ENCODE peak calls at places on chromosomes 2 and 18, in seven cellular contexts. Y is cardiac muscle cell, C is OCI-LY7, B is transverse colon, A is uterus, V is choroid plexus epithelial cell, G is astrocyte of the cerebellum. D is an unnamed sample.

GRCh38 chr18:37661478-37661877 is 95.9 kb upstream of the CELF4 start:
- DNase-seq in C (no peak), B (no peak), Y (no peak), A (no peak), V (no peak), G (no peak), D (no peak)

GRCh38 chr2:120344214-120344990 is 1.5 kb upstream of the INHBB start:
- DNase-seq in C (no peak), G (no peak), V (no peak), B (no peak), A (no peak), Y (peak), D (no peak)

GRCh38 chr2:65199891-65200290 is 27.7 kb upstream of the ACTR2 start:
- DNase-seq in C (no peak), Y (no peak), B (no peak), G (no peak), A (no peak), V (peak), D (no peak)

GRCh38 chr2:29760008-29760407 is 161.4 kb downstream of the ALK start:
- DNase-seq in V (no peak), G (no peak), C (no peak), Y (no peak), B (no peak), A (no peak), D (no peak)

GRCh38 chr2:216315817-216316603 is 56.3 kb downstream of the MARCHF4 start:
- DNase-seq in Y (peak), V (peak), C (no peak), A (no peak), B (no peak), G (no peak), D (peak)

GRCh38 chr2:32678825-32679224 is 51.0 kb downstream of the TTC27 start:
- DNase-seq in Y (peak), B (no peak), G (peak), C (no peak), A (no peak), V (peak), D (peak)

GRCh38 chr18:31010601-31011000 is 31.9 kb downstream of the DSC3 start:
- DNase-seq in A (no peak), G (no peak), C (no peak), B (no peak), Y (no peak), V (no peak), D (no peak)

GRCh38 chr2:68938938-68939337 is 13.8 kb downstream of the GKN2 start:
- DNase-seq in V (no peak), C (no peak), G (no peak), Y (no peak), A (no peak), B (no peak), D (no peak)

GRCh38 chr2:235521844-235522243 is 28.0 kb downstream of the AGAP1 start:
- DNase-seq in A (no peak), B (no peak), Y (peak), V (peak), G (no peak), C (no peak), D (no peak)

GRCh38 chr18:27185025-27185763 is at the start of gene CHST9:
- DNase-seq in Y (no peak), B (no peak), V (no peak), G (no peak), A (no peak), C (no peak), D (no peak)

GRCh38 chr2:219176818-219177593 is at the start of gene CNPPD1:
- DNase-seq in B (peak), G (no peak), A (peak), V (peak), Y (peak), C (peak), D (no peak)

GRCh38 chr2:201235865-201236811 is 24.2 kb upstream of the CASP8 start:
- DNase-seq in Y (peak), V (peak), G (peak), B (peak), C (peak), A (peak), D (no peak)

GRCh38 chr18:51833850-51834249 is 506.1 kb upstream of the DCC start:
- DNase-seq in Y (no peak), G (no peak), V (no peak), A (no peak), B (no peak), C (no peak), D (no peak)

GRCh38 chr18:68436485-68436884 is 278.4 kb downstream of the TMX3 start:
- DNase-seq in V (peak), C (no peak), Y (peak), G (no peak), A (no peak), B (no peak), D (no peak)

GRCh38 chr18:10230072-10230471 is 224.4 kb upstream of the APCDD1 start:
- DNase-seq in C (no peak), V (peak), B (no peak), Y (peak), G (no peak), A (no peak), D (no peak)

GRCh38 chr18:58218111-58218510 is 174.1 kb downstream of the NEDD4L start:
- DNase-seq in B (no peak), A (no peak), G (no peak), V (peak), Y (peak), C (no peak), D (no peak)

GRCh38 chr2:157784823-157785175 is 91.3 kb downstream of the ACVR1 start:
- DNase-seq in C (no peak), B (no peak), G (no peak), Y (no peak), A (no peak), V (peak), D (no peak)

GRCh38 chr2:52222128-52222527 is 1190.2 kb upstream of the NRXN1 start:
- DNase-seq in C (no peak), Y (peak), G (no peak), A (no peak), B (no peak), V (peak), D (no peak)

GRCh38 chr2:136764397-136765255 is 719 bp upstream of the THSD7B start:
- DNase-seq in C (no peak), B (no peak), V (no peak), Y (no peak), G (no peak), A (no peak), D (no peak)

GRCh38 chr2:128285329-128285931 is 33.2 kb downstream of the HS6ST1 start:
- DNase-seq in V (no peak), A (no peak), B (no peak), Y (no peak), C (no peak), G (no peak), D (no peak)

GRCh38 chr2:231676243-231676642 is 32.1 kb upstream of the PTMA start:
- DNase-seq in C (peak), V (no peak), G (no peak), A (no peak), Y (no peak), B (no peak), D (no peak)

GRCh38 chr18:61992923-61993322 is 100.1 kb upstream of the RNF152 start:
- DNase-seq in V (peak), C (no peak), G (peak), A (no peak), Y (peak), B (no peak), D (no peak)

GRCh38 chr2:233026211-233026813 is 6.2 kb upstream of the NEU2 start:
- DNase-seq in A (no peak), G (peak), Y (peak), C (no peak), B (no peak), V (peak), D (no peak)

GRCh38 chr2:80073134-80073561 is 231.4 kb downstream of the LRRTM1 start:
- DNase-seq in V (peak), C (peak), Y (peak), B (peak), A (no peak), G (peak), D (no peak)

GRCh38 chr2:152525277-152525838 is 190.4 kb downstream of the FMNL2 start:
- DNase-seq in V (peak), A (no peak), G (no peak), C (no peak), Y (peak), B (peak), D (no peak)
- H3K4me3 ChIP-seq in V (no peak), A (no peak), G (no peak), C (no peak), Y (no peak), B (no peak), D (no peak)

DNA sequence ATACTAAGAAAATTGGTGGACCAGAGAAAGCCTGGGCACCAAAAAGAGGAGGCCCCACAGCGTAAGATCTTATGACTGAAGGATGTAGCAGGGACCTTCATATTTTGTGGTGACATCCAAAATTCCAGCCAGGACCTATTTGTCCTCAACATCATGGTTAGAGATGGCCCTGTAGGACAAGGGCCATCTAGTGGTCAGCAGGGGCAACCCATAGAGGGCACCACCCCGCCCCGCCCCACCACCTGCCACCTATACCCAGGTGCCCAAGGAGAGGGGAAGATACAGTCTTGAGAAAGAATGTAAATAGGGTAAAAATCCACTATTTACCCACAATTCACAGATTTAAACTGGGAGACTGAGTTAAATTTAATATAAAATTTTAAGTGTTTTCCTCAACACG is 59.6 kb upstream of the TMEM163 start:
- DNase-seq in C (no peak), G (no peak), A (no peak), Y (no peak), V (no peak), B (no peak), D (no peak)
- TF ChIP-seq CTCF in C (peak), G (no peak), A (no peak), Y (peak), V (no peak), B (no peak), D (peak)

DNA sequence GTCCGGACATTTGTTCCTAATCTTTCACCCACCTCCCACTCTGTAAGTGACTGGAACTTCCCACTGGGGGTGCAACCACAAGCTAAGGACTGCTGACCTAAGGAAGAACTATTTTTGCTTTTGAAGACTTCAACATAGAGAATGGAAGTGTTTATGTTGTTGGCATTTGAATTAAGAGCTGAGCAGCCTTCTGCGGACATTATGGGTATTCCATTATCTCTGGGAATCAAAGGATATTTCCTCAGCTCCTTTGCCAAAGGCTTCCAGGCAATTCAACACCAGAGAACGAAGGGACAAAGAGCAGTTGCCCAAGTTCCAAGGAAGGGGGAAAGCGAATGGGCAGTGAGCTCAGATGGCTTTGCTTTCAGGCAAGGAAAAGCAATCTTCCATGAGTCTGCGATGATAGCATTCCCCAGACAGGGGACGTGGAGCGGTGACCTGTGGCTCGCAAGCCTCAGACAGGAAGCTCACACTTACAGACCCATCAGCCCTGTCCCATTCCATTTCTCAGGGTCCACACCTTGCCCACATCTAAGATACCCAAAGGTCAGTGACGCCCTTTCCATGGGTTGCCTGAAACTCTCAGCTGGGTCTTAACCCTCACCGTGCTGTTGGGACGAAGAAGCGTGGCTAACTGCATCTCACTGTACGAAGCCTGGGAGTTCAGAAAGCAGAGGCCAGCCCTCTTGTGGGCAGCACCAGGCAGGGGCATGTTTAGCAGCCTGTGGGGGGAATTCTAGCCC is 116.8 kb downstream of the COPS8 start:
- DNase-seq in G (no peak), A (no peak), C (no peak), V (no peak), B (no peak), Y (no peak), D (no peak)
- H3K4me3 ChIP-seq in G (no peak), A (no peak), C (no peak), V (no peak), B (no peak), Y (no peak), D (no peak)

GRCh38 chr2:164841719-164842623 is at the start of gene COBLL1:
- DNase-seq in V (peak), A (peak), Y (peak), B (peak), C (peak), G (peak), D (no peak)

GRCh38 chr2:164840458-164840929 is 1.1 kb downstream of the COBLL1 start:
- DNase-seq in G (no peak), C (no peak), V (peak), Y (no peak), A (peak), B (peak), D (no peak)

GRCh38 chr2:164842624-164842966 is 972 bp upstream of the COBLL1 start:
- DNase-seq in C (no peak), B (no peak), G (no peak), A (no peak), V (no peak), Y (no peak), D (no peak)

GRCh38 chr2:164839914-164840457 is 1.6 kb downstream of the COBLL1 start:
- DNase-seq in G (peak), V (peak), A (no peak), C (no peak), B (no peak), Y (peak), D (no peak)

DNA sequence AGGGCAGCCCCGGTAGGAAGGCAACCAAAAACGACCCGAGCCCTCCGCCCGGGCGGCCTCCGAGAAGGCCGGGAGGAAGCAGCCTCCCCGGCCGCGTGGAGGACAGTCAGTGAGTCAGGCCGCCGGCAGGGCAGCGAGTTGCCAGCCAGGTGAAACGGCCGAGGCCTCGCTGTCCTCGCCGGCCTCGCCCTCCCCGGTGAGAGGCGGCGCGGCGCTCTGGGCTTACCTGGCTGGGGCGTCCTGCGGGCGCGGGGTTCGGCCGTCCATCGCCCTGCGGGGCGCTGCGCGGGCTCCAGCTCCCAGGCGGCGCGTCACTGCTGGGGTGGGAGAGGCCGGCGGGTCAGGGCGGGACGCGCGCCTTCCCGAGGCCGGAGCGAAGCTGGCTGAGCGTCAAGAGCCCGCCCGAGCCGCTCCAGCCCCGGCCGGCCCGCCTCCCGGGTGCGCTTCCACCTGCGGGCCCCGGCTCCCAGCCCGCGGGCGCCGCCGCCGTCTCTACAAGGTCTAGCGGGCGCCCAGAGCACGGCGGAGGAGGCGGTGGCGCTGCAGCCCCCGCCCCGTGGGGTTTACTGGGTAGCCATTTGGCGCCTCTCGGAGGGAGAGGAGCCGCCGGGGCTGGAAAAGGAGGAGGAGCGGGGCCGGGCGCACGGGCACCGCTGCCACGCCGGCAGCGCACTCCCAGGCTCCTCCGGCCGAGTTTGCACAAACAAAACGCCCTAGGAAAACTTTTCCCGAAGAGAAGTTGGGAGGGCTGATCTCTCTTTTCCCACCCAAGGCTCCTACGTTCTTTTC is 499 bp downstream of the COBLL1 start:
- DNase-seq in C (peak), Y (peak), B (peak), A (peak), V (peak), G (peak), D (no peak)
- TF ChIP-seq CTCF in C (no peak), Y (no peak), B (peak), A (peak), V (peak), G (peak), D (peak)

DNA sequence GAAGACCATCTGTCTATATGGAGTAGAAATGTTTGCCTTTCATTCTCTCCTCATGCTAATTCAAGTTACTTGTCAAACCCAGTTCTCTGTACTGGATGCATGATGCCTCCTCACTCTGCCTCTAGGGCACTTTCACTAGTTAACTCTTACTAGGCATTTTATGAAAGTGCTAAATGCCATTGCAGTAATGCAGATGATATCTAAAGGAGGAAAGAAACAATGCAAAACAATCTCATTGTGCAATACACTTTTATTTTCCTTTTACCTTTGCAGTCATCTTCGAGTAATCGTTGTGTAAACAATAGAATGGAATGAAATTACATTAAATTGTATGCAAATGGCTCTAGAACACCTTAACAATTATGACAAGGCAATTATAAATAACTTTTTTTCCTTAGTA is 293.6 kb downstream of the STK39 start:
- DNase-seq in V (no peak), C (no peak), G (no peak), A (no peak), Y (no peak), B (no peak), D (no peak)
- H3K4me3 ChIP-seq in V (no peak), C (no peak), G (no peak), A (no peak), Y (no peak), B (no peak), D (no peak)

DNA sequence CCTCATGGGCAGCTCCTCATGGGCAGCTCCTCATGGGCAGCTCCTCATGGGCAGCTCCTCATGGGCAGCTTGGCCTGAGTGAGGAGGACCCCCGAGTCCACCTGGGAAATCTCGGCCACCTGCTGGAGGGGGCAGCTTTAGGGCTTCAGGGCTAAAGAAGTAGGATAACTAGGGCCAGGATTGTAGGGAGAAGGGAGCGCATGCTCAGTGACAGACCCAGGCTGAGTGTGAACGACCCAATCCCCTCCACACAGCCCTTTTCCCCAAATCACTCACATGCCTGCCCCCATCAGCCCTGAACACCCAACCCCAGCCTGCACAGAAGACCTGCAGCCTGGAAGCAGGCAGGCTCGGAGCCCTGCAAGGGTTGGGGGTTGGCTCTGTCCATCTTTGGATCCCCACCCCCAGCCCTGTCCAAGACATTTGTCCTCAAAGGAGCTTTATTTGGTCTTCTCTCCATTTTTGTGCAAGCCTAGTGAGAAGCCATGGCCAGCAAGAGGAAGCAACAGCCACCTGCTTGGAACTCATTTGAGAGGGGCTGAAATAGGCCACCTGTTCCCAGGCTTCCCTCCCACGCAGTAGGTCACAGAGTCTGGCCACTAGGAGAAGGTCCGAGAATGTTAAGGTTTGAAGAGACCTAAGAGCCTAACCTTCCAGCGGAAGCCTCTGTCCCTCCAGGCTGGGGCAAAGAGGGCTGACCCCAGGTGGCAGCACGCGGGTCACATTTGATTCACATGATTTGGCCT is 249.9 kb downstream of the TNS1 start:
- DNase-seq in C (no peak), G (no peak), A (no peak), Y (no peak), B (no peak), V (no peak), D (no peak)
- TF ChIP-seq CTCF in C (no peak), G (no peak), A (no peak), Y (no peak), B (no peak), V (no peak), D (no peak)

GRCh38 chr2:176399199-176399598 is 130.0 kb downstream of the MTX2 start:
- DNase-seq in G (no peak), B (no peak), V (no peak), C (no peak), Y (no peak), A (no peak), D (no peak)

GRCh38 chr2:176392125-176392704 is 123.0 kb downstream of the MTX2 start:
- DNase-seq in Y (peak), B (no peak), C (no peak), A (no peak), G (no peak), V (peak), D (no peak)

GRCh38 chr2:176392744-176393414 is 123.6 kb downstream of the MTX2 start:
- DNase-seq in V (no peak), C (no peak), G (no peak), Y (no peak), B (no peak), A (no peak), D (no peak)

GRCh38 chr2:176398783-176399182 is 129.5 kb downstream of the MTX2 start:
- DNase-seq in Y (peak), B (no peak), A (no peak), C (no peak), G (no peak), V (peak), D (no peak)

GRCh38 chr2:176395273-176395854 is 126.1 kb downstream of the MTX2 start:
- DNase-seq in G (no peak), B (no peak), Y (no peak), A (no peak), C (no peak), V (peak), D (no peak)
- H3K4me3 ChIP-seq in G (no peak), B (no peak), Y (no peak), A (no peak), C (no peak), V (no peak), D (no peak)

GRCh38 chr2:138818479-138818878 is 38.3 kb upstream of the NXPH2 start:
- DNase-seq in V (no peak), C (no peak), A (no peak), G (peak), Y (peak), B (no peak), D (no peak)

GRCh38 chr2:138819964-138820363 is 39.8 kb upstream of the NXPH2 start:
- DNase-seq in Y (no peak), V (no peak), B (no peak), C (no peak), A (no peak), G (no peak), D (no peak)

GRCh38 chr2:138811454-138811853 is 31.3 kb upstream of the NXPH2 start:
- DNase-seq in V (no peak), B (no peak), G (no peak), A (no peak), C (no peak), Y (no peak), D (no peak)

GRCh38 chr2:138814123-138814883 is 34.1 kb upstream of the NXPH2 start:
- DNase-seq in B (no peak), V (peak), G (no peak), C (no peak), A (no peak), Y (no peak), D (no peak)
- TF ChIP-seq CTCF in B (no peak), V (peak), G (peak), C (peak), A (no peak), Y (peak), D (peak)